ENCODE peak calls at places on chromosomes 13 and 19, in nine cellular contexts. C is cardiac muscle cell, N is ascending aorta, V is mucosa of descending colon, P is tibial artery, Z is neural progenitor cell, F is upper lobe of right lung, J is endothelial cell of umbilical vein, Y is heart right ventricle. O is an unnamed sample. For H3K36me3 and H3K4me1, the result is how much of the 10 kb centered on the place peaks cover.

GRCh38 chr19:29211562-29212416 is 1.2 kb downstream of the UQCRFS1 start:
- DNase-seq in Y (no peak), J (no peak), P (no peak), C (peak), N (no peak), F (no peak), Z (no peak), V (no peak), O (no peak)

GRCh38 chr19:19649580-19649995 is 6.1 kb upstream of the GMIP start:
- DNase-seq in J (no peak), V (no peak), F (no peak), Z (no peak), N (no peak), P (no peak), C (no peak), Y (no peak), O (no peak)

GRCh38 chr19:23557381-23557780 is 129.6 kb downstream of the ZNF675 start:
- DNase-seq in J (no peak), N (no peak), C (no peak), Y (no peak), F (no peak), Z (no peak), P (no peak), V (no peak), O (no peak)

GRCh38 chr19:6457958-6458694 is 1.5 kb downstream of the SLC25A23 start:
- DNase-seq in P (no peak), F (no peak), Z (no peak), Y (no peak), C (no peak), N (no peak), J (no peak), V (no peak), O (no peak)

GRCh38 chr13:73216381-73216831 is 157.6 kb downstream of the KLF5 start:
- DNase-seq in F (no peak), C (no peak), P (no peak), Y (no peak), Z (no peak), N (no peak), V (no peak), J (no peak), O (no peak)

GRCh38 chr19:34828156-34828555 is 55.1 kb upstream of the ZNF599 start:
- DNase-seq in Z (no peak), Y (no peak), V (no peak), J (no peak), C (no peak), N (no peak), F (no peak), P (no peak), O (no peak)

GRCh38 chr13:69319659-69320058 is 788.0 kb upstream of the ATXN8OS start:
- DNase-seq in P (no peak), F (no peak), J (no peak), N (no peak), V (no peak), C (no peak), Y (no peak), Z (no peak), O (no peak)

GRCh38 chr19:19451429-19452240 is 46.2 kb downstream of the GATAD2A start:
- DNase-seq in F (no peak), C (no peak), Z (no peak), N (no peak), Y (no peak), V (peak), P (no peak), J (no peak), O (no peak)

GRCh38 chr19:17948967-17949930 is 16.4 kb downstream of the CCDC124 start:
- DNase-seq in C (no peak), J (no peak), N (no peak), F (no peak), Z (peak), V (no peak), P (no peak), Y (no peak), O (no peak)

GRCh38 chr13:27924529-27925141 is 4.8 kb downstream of the PDX1 start:
- DNase-seq in F (no peak), Y (no peak), J (no peak), P (no peak), C (no peak), N (no peak), Z (peak), V (no peak), O (no peak)

GRCh38 chr13:110716235-110716505 is 2.7 kb downstream of the ING1 start:
- DNase-seq in C (peak), V (peak), Y (no peak), J (no peak), Z (peak), F (no peak), N (no peak), P (peak), O (no peak)

GRCh38 chr13:96068729-96069128 is 15.5 kb upstream of the UGGT2 start:
- DNase-seq in V (no peak), N (no peak), F (no peak), C (no peak), Z (no peak), J (no peak), Y (no peak), P (no peak), O (no peak)

GRCh38 chr19:6095760-6096159 is 14.5 kb downstream of the RFX2 start:
- DNase-seq in Y (peak), V (no peak), F (no peak), P (no peak), N (no peak), C (no peak), Z (no peak), J (no peak), O (no peak)

GRCh38 chr13:75417006-75417384 is 65.0 kb downstream of the TBC1D4 start:
- DNase-seq in P (no peak), Y (no peak), N (no peak), C (no peak), J (no peak), Z (no peak), F (peak), V (no peak), O (no peak)

GRCh38 chr19:3270908-3271307 is 46.4 kb downstream of the CELF5 start:
- DNase-seq in N (no peak), C (peak), P (no peak), F (no peak), V (no peak), Y (no peak), J (no peak), Z (peak), O (no peak)

DNA sequence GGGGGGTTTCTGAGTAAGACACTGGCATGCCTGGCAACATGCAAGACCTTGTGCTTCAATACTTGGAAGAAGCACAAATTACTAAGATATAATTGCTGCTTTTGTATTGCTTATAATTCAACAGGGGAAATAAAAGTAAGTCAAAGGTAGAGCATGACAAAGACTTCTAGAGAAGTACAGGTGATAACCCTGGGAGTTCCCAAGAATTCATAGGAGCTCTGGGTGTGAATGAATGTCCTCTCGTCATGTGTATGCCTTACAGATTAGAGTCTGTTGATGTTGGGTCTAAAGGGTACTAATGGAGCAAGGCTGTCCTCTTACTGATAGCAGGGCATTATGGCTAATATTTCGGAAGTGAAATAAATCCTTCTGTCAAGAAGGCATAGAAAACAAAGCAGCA is 7.6 kb upstream of the ZNF461 start:
- DNase-seq in Y (no peak), V (no peak), Z (no peak), N (no peak), J (no peak), F (no peak), P (no peak), C (no peak), O (no peak)
- H3K36me3 ChIP-seq in Y (under half), V (under half), Z (under half), N (under half), J (under half), F (under half), P (under half), C (under half), O (half or more)

DNA sequence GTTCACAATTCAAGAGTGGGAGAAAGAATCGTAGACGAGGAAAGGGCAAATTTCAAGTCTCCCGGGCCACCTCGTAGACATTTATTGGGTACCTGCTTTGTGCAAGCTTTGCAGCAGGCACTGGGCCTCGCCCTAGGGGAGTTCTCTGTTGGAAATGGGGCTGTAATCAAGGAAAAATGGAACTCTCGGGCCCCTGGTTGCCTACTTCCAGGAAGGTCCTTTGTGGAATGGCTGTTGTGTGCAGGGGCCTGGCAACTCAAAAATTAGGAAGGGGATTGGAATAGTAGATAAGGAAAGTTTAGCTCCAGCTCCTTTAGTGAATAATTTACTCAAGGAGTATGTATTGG is 612 bp downstream of the ZNF526 start:
- DNase-seq in V (no peak), J (peak), Y (no peak), P (no peak), C (no peak), Z (peak), N (no peak), F (no peak), O (no peak)
- H3K4me1 ChIP-seq in V (under half), J (under half), Y (under half), P (under half), C (under half), Z (under half), N (under half), F (under half), O (half or more)

DNA sequence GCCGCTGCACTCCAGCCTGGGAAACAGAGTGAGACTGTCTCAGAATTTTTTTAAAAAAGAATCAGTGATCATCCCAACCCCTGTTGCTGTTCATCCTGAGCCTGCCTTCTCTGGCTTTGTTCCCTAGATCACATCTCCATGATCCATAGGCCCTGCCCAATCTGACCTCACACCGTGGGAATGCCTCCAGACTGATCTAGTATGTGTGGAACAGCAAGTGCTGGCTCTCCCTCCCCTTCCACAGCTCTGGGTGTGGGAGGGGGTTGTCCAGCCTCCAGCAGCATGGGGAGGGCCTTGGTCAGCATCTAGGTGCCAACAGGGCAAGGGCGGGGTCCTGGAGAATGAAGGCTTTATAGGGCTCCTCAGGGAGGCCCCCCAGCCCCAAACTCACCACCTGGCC is at the start of gene KLK2:
- DNase-seq in Y (no peak), J (no peak), F (no peak), P (no peak), C (no peak), Z (no peak), N (no peak), V (no peak), O (no peak)
- H3K4me3 ChIP-seq in Y (no peak), J (no peak), F (no peak), P (no peak), C (no peak), Z (no peak), N (no peak), V (no peak), O (no peak)

DNA sequence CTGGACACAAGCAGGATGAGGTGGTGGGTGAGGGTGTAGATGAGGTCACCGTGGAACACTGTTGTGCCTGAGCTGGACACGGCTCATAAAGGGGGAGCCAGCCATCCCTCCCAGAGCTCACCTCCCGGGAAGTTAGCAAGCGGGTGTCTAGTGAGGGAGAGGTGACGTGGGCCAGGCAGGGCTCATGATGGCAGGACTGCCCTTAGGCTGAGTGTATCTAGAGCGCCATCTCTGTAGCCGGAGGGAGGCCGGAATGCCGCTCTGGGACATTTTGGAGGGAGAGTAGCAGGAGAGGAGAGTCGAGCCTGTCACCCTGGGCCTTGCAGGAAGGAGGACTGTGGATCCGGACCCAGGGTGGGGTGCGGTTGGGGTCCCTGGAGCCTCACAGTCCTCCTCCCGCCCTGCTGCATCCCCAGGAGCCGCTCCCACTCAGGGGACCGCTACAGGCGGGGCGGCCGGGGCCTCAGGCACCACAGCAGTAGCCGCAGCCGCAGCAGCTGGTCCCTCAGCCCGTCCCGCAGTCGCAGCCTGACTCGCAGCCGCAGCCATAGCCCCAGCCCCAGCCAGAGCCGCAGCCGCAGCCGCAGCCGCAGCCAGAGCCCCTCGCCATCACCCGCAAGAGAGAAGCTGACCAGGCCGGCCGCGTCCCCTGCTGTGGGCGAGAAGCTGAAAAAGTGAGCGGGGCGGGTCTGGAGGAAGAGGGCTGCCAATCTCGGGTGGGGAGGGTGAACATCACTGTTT is 9.2 kb downstream of the ZNF296 start:
- DNase-seq in V (no peak), C (no peak), F (no peak), Y (no peak), N (no peak), Z (no peak), P (no peak), J (no peak), O (no peak)
- H3K36me3 ChIP-seq in V (under half), C (under half), F (half or more), Y (under half), N (half or more), Z (under half), P (half or more), J (under half), O (half or more)